ENCODE peak calls at places on chromosomes 13 and 19, in ten cellular contexts. M, K, N, Q, C, E, D, X, Z and H are unnamed samples.

GRCh38 chr19:1019980-1020867 is 699 bp downstream of the TMEM259 start:
- DNase-seq in C (peak), X (no peak), Z (peak), K (peak), E (no peak), N (no peak), D (no peak), Q (no peak), M (no peak), H (no peak)

GRCh38 chr13:45932172-45932571 is 80.6 kb upstream of the SIAH3 start:
- DNase-seq in M (no peak), E (no peak), N (no peak), Z (no peak), Q (no peak), K (no peak), D (no peak), C (no peak), X (no peak), H (no peak)

GRCh38 chr19:57779220-57779845 is 9.9 kb downstream of the ZNF586 start:
- DNase-seq in C (no peak), N (no peak), D (no peak), Q (no peak), M (no peak), K (no peak), X (no peak), E (no peak), Z (no peak), H (no peak)

GRCh38 chr13:101204270-101205011 is 211.9 kb downstream of the NALCN start:
- DNase-seq in C (no peak), D (no peak), X (no peak), N (no peak), Z (no peak), E (no peak), M (no peak), Q (no peak), K (no peak), H (no peak)

GRCh38 chr13:110403315-110403714 is 96.2 kb downstream of the COL4A2 start:
- DNase-seq in C (no peak), M (no peak), Z (no peak), E (peak), N (no peak), D (no peak), K (no peak), Q (no peak), X (no peak), H (no peak)

GRCh38 chr19:19342086-19343015 is 21.7 kb downstream of the MAU2 start:
- DNase-seq in C (no peak), K (peak), E (peak), N (peak), X (no peak), Z (peak), Q (peak), D (no peak), M (peak), H (no peak)

GRCh38 chr13:110471833-110472162 is 89.7 kb downstream of the RAB20 start:
- DNase-seq in D (no peak), Z (peak), M (peak), C (no peak), Q (no peak), N (peak), E (no peak), X (no peak), K (no peak), H (no peak)

GRCh38 chr13:76438050-76438449 is 448.2 kb downstream of the KCTD12 start:
- DNase-seq in Q (no peak), E (no peak), D (no peak), Z (no peak), M (no peak), X (no peak), C (no peak), K (no peak), N (no peak), H (no peak)

GRCh38 chr13:99422556-99423220 is 78.6 kb upstream of the TM9SF2 start:
- DNase-seq in E (no peak), C (no peak), D (no peak), K (no peak), Z (no peak), N (no peak), X (no peak), Q (no peak), M (no peak), H (no peak)

GRCh38 chr13:84139561-84140158 is 257.4 kb upstream of the SLITRK1 start:
- DNase-seq in K (no peak), E (no peak), Q (peak), M (no peak), C (no peak), D (no peak), N (no peak), X (no peak), Z (no peak), H (no peak)

GRCh38 chr19:11265785-11266236 is 3.5 kb upstream of the DOCK6 start:
- DNase-seq in K (no peak), M (no peak), Q (no peak), D (no peak), X (no peak), C (no peak), E (no peak), N (no peak), Z (no peak), H (no peak)

GRCh38 chr13:113981201-113981605 is 7.3 kb upstream of the C13orf46 start:
- DNase-seq in K (no peak), Q (no peak), E (no peak), N (no peak), D (peak), X (no peak), Z (no peak), M (no peak), C (no peak), H (no peak)

GRCh38 chr13:100398360-100398759 is 190.2 kb downstream of the GGACT start:
- DNase-seq in D (no peak), M (no peak), X (no peak), K (no peak), C (no peak), E (no peak), Q (no peak), Z (no peak), N (no peak), H (no peak)

GRCh38 chr13:28531195-28531955 is 36.4 kb upstream of the FLT1 start:
- DNase-seq in N (peak), Q (peak), M (no peak), E (peak), K (peak), C (no peak), Z (peak), D (no peak), X (no peak), H (peak)

GRCh38 chr13:33296793-33297425 is 11.4 kb upstream of the STARD13 start:
- DNase-seq in Q (no peak), Z (no peak), E (no peak), K (no peak), N (no peak), X (no peak), D (no peak), C (no peak), M (no peak), H (no peak)

GRCh38 chr19:7418575-7418974 is 69.8 kb downstream of the ARHGEF18 start:
- DNase-seq in M (no peak), K (no peak), X (no peak), D (no peak), Q (no peak), E (no peak), Z (no peak), C (no peak), N (no peak), H (no peak)

GRCh38 chr13:112724788-112725345 is 35.0 kb downstream of the ATP11A start:
- DNase-seq in Z (no peak), N (no peak), C (no peak), D (no peak), M (no peak), Q (no peak), E (no peak), X (no peak), K (no peak), H (no peak)

GRCh38 chr13:101942038-101942437 is 459.8 kb downstream of the FGF14 start:
- DNase-seq in Z (no peak), X (no peak), M (no peak), K (peak), E (peak), D (no peak), Q (peak), N (peak), C (no peak), H (no peak)

GRCh38 chr13:109672545-109672944 is 113.8 kb downstream of the IRS2 start:
- DNase-seq in D (no peak), Z (no peak), Q (no peak), E (peak), K (no peak), X (no peak), N (no peak), M (no peak), C (no peak), H (no peak)

GRCh38 chr19:17448190-17448967 is at the start of gene TMEM221:
- DNase-seq in M (no peak), X (peak), E (no peak), Q (peak), Z (peak), C (peak), K (peak), N (peak), D (peak), H (no peak)

GRCh38 chr13:31442605-31443004 is 242.8 kb downstream of the B3GLCT start:
- DNase-seq in D (no peak), K (no peak), E (no peak), M (no peak), C (no peak), X (no peak), Q (no peak), N (no peak), Z (no peak), H (no peak)

GRCh38 chr19:29524201-29524911 is 1.4 kb upstream of the VSTM2B start:
- DNase-seq in E (no peak), M (peak), D (no peak), Q (no peak), K (peak), Z (no peak), C (no peak), X (no peak), N (no peak), H (no peak)

GRCh38 chr19:4506449-4507149 is 11.7 kb downstream of the PLIN4 start:
- DNase-seq in C (no peak), M (no peak), Z (no peak), E (peak), K (no peak), X (no peak), N (no peak), D (no peak), Q (no peak), H (peak)

GRCh38 chr19:22620401-22620800 is 13.7 kb upstream of the ZNF492 start:
- DNase-seq in E (no peak), C (no peak), Z (no peak), X (no peak), K (no peak), Q (no peak), D (no peak), M (no peak), N (no peak), H (no peak)

GRCh38 chr13:75587679-75588078 is 38.1 kb downstream of the UCHL3 start:
- DNase-seq in Q (no peak), E (no peak), C (no peak), M (no peak), N (no peak), Z (no peak), K (no peak), X (no peak), D (no peak), H (no peak)

GRCh38 chr19:45215391-45216191 is 29.6 kb downstream of the EXOC3L2 start:
- DNase-seq in E (no peak), M (no peak), X (no peak), N (peak), K (peak), Q (no peak), Z (peak), D (no peak), C (no peak), H (no peak)

GRCh38 chr13:84137292-84137691 is 255.0 kb upstream of the SLITRK1 start:
- DNase-seq in M (no peak), E (peak), Q (no peak), C (peak), X (no peak), K (no peak), Z (no peak), N (no peak), D (peak), H (no peak)

GRCh38 chr19:33532859-33533455 is 11.4 kb upstream of the PEPD start:
- DNase-seq in X (no peak), N (no peak), E (no peak), C (no peak), Q (no peak), M (no peak), D (no peak), Z (no peak), K (peak), H (no peak)

GRCh38 chr13:23506071-23506820 is 64.0 kb upstream of the TNFRSF19 start:
- DNase-seq in C (no peak), D (no peak), Z (no peak), N (no peak), X (no peak), E (peak), K (peak), Q (no peak), M (no peak), H (no peak)

GRCh38 chr13:30388401-30389283 is 33.7 kb upstream of the UBE2L5 start:
- DNase-seq in K (no peak), M (no peak), Z (no peak), N (no peak), C (no peak), E (no peak), Q (no peak), D (no peak), X (no peak), H (no peak)